ENCODE peak calls at places on chromosomes 13 and 19, in seven cellular contexts. D, C, P, K, R, G and Y are unnamed samples.

GRCh38 chr19:48728882-48729645 is 9.5 kb upstream of the MAMSTR start:
- ATAC-seq in C (no peak), K (no peak), R (peak; percentile 40), G (peak; percentile 8), D (no peak), P (no peak), Y (peak; percentile 41)

GRCh38 chr13:27967203-27967735 is 1.8 kb downstream of the CDX2 start:
- ATAC-seq in D (no peak), R (no peak), C (no peak), G (no peak), P (no peak), K (no peak), Y (no peak)

GRCh38 chr19:51044327-51044726 is 9.5 kb upstream of the KLK12 start:
- ATAC-seq in G (no peak), P (no peak), R (no peak), D (no peak), C (no peak), K (no peak), Y (peak; percentile 37)

GRCh38 chr13:21316376-21316775 is 139.9 kb downstream of the MRPL57 start:
- ATAC-seq in K (no peak), D (no peak), G (no peak), C (no peak), R (no peak), P (no peak), Y (no peak)

GRCh38 chr13:32669030-32669646 is 82.9 kb downstream of the PDS5B start:
- ATAC-seq in D (no peak), R (no peak), G (peak; percentile 76), K (no peak), P (peak; percentile 76), C (no peak), Y (no peak)

GRCh38 chr13:114259374-114259773 is 22.0 kb upstream of the UPF3A start:
- ATAC-seq in R (no peak), D (no peak), P (no peak), C (no peak), G (no peak), K (no peak), Y (no peak)

GRCh38 chr13:100789481-100789880 is 114.9 kb upstream of the TMTC4 start:
- ATAC-seq in R (peak; percentile 38), D (no peak), K (no peak), P (no peak), G (peak; percentile 97), C (no peak), Y (peak; percentile 50)

GRCh38 chr13:41547253-41548000 is 90.1 kb downstream of the RGCC start:
- ATAC-seq in G (peak; percentile 39), P (no peak), C (peak; percentile 93), R (peak; percentile 91), K (peak; percentile 30), D (peak; percentile 84), Y (peak; percentile 44)

GRCh38 chr13:27327633-27328032 is 57.0 kb downstream of the RASL11A start:
- ATAC-seq in D (no peak), G (no peak), R (no peak), C (no peak), P (no peak), K (no peak), Y (no peak)

GRCh38 chr19:3407556-3408516 is 41.5 kb downstream of the NFIC start:
- ATAC-seq in G (no peak), P (no peak), K (no peak), R (peak; percentile 12), D (peak; percentile 2), C (peak; percentile 5), Y (no peak)

GRCh38 chr13:98490866-98491265 is 86.0 kb downstream of the STK24 start:
- ATAC-seq in D (no peak), C (no peak), P (no peak), G (no peak), R (no peak), K (no peak), Y (no peak)

GRCh38 chr13:32042567-32042966 is 11.0 kb downstream of the FRY start:
- ATAC-seq in C (no peak), G (no peak), R (no peak), P (no peak), K (no peak), D (no peak), Y (no peak)

GRCh38 chr13:97211357-97211756 is 10.8 kb upstream of the MBNL2 start:
- ATAC-seq in K (no peak), P (no peak), R (peak; percentile 6), C (no peak), D (no peak), G (no peak), Y (no peak)

GRCh38 chr13:37492061-37492460 is 106.5 kb downstream of the POSTN start:
- ATAC-seq in C (no peak), P (no peak), G (no peak), R (no peak), D (no peak), K (no peak), Y (no peak)

GRCh38 chr13:20369886-20370361 is 137.8 kb upstream of the GJB6 start:
- ATAC-seq in C (no peak), R (no peak), G (no peak), K (no peak), D (no peak), P (no peak), Y (peak; percentile 86)